ENCODE peak calls at places on chromosomes 7 and 10, in four cellular contexts. L is left ventricle myocardium inferior; P is cardiac muscle cell; K is naive thymus-derived CD4-positive, alpha-beta T cell. W is an unnamed sample. For H3K4me1, the result is how much of the 10 kb centered on the place peaks cover.

GRCh38 chr10:103849880-103850571 is 5.3 kb downstream of the SH3PXD2A start:
- DNase-seq in L (no peak), P (no peak), K (no peak), W (no peak)

GRCh38 chr10:92990615-92991014 is 70.0 kb upstream of the CYP26C1 start:
- DNase-seq in L (no peak), P (no peak), K (no peak), W (no peak)

GRCh38 chr10:121597504-121598241 is 571 bp downstream of the FGFR2 start:
- DNase-seq in L (no peak), P (peak), K (no peak), W (no peak)

GRCh38 chr7:1422512-1423265 is 36.6 kb downstream of the MICALL2 start:
- DNase-seq in L (no peak), P (no peak), K (no peak), W (no peak)

GRCh38 chr10:100623541-100623940 is 87.8 kb downstream of the HIF1AN start:
- DNase-seq in L (no peak), P (no peak), K (no peak), W (no peak)

GRCh38 chr7:17674166-17674955 is 265.9 kb downstream of the SNX13 start:
- DNase-seq in L (no peak), P (no peak), K (no peak), W (no peak)

GRCh38 chr10:88156341-88156740 is 292.9 kb downstream of the PTEN start:
- DNase-seq in L (no peak), P (no peak), K (no peak), W (no peak)

GRCh38 chr10:100566561-100566960 is 30.8 kb downstream of the HIF1AN start:
- DNase-seq in L (no peak), P (no peak), K (no peak), W (no peak)

GRCh38 chr10:22491931-22492615 is 146.8 kb downstream of the SPAG6 start:
- DNase-seq in L (no peak), P (no peak), K (peak), W (no peak)

GRCh38 chr10:31186225-31187010 is 132.6 kb upstream of the ZEB1 start:
- DNase-seq in L (no peak), P (no peak), K (no peak), W (no peak)

GRCh38 chr10:11927746-11928145 is 104.6 kb downstream of the PROSER2 start:
- DNase-seq in L (no peak), P (no peak), K (no peak), W (no peak)

GRCh38 chr7:79149831-79150230 is 303.6 kb downstream of the MAGI2 start:
- DNase-seq in L (no peak), P (no peak), K (no peak), W (no peak)

GRCh38 chr7:91718071-91718470 is 162.4 kb downstream of the MTERF1 start:
- DNase-seq in L (no peak), P (no peak), K (no peak), W (no peak)

GRCh38 chr7:41437257-41438196 is 265.4 kb downstream of the INHBA start:
- DNase-seq in L (no peak), P (no peak), K (no peak), W (no peak)

GRCh38 chr10:13987472-13987871 is 343.3 kb downstream of the FRMD4A start:
- DNase-seq in L (no peak), P (no peak), K (no peak), W (no peak)

GRCh38 chr10:86579883-86580548 is 58.4 kb upstream of the WAPL start:
- DNase-seq in L (no peak), P (no peak), K (no peak), W (no peak)

GRCh38 chr7:12221414-12221813 is 10.3 kb downstream of the TMEM106B start:
- DNase-seq in L (no peak), P (no peak), K (no peak), W (no peak)

GRCh38 chr7:11650030-11650429 is 182.0 kb downstream of the THSD7A start:
- DNase-seq in L (no peak), P (no peak), K (no peak), W (no peak)

GRCh38 chr7:98860069-98860468 is 9.7 kb downstream of the TMEM130 start:
- DNase-seq in L (no peak), P (no peak), K (no peak), W (no peak)

DNA sequence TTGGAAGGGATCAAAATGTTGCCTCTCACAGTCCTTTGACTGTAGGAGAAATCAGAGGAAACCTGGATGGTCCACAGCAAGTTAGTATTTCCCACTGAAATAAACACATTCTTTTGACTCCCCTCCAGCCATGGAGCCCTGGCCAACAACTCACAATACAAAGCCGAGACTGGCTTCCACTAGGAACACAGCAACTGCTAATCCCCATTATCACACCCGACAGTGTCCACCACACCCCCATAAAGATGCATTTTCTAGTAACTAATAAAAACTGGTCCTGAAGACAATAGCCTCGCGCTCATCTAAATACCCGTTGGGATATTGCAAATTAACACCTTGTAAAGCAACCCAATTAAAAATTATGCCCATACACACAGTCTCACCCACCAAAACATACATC is 768 bp upstream of the MACROH2A2 start:
- DNase-seq in L (no peak), P (no peak), K (no peak), W (no peak)
- H3K4me3 ChIP-seq in L (peak), P (peak), K (no peak), W (no peak)

GRCh38 chr7:35036361-35037171 is 719 bp downstream of the DPY19L1 start:
- DNase-seq in L (peak), P (peak), K (peak), W (no peak)
- H3K27ac ChIP-seq in L (peak), P (peak), K (peak), W (no peak)

GRCh38 chr10:7787150-7787856 is 490 bp downstream of the KIN start:
- DNase-seq in L (no peak), P (no peak), K (peak), W (no peak)

GRCh38 chr10:7792541-7792940 is 4.6 kb downstream of the ATP5F1C start:
- DNase-seq in L (no peak), P (no peak), K (no peak), W (no peak)

GRCh38 chr10:7788640-7789335 is 811 bp downstream of the ATP5F1C start:
- DNase-seq in L (no peak), P (peak), K (no peak), W (no peak)

GRCh38 chr10:7787857-7788639 is at the start of the genes ATP5F1C and KIN:
- DNase-seq in L (peak), P (peak), K (peak), W (peak)

DNA sequence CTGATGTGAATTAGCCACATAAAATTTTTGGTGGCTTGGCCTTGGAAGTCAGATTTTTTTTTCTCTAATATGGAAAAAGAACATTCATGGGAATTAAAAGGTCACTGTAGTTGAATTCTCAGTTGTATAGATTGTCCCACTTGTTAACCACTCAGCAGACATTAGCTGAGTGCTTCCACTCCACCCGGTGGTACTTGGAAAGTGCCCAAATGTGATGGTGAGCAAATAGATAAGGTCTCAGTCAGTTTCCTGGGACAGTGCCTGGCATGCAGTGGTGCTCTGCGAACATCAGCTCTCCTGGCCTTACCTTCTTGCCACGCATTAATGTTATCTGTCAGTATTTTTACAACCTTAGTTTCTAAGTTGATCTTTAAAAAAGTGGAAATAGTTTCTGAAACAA is 1.4 kb downstream of the ATP5F1C start:
- DNase-seq in L (peak), P (peak), K (no peak), W (no peak)
- H3K4me1 ChIP-seq in L (half or more), P (under half), K (under half), W (under half)

DNA sequence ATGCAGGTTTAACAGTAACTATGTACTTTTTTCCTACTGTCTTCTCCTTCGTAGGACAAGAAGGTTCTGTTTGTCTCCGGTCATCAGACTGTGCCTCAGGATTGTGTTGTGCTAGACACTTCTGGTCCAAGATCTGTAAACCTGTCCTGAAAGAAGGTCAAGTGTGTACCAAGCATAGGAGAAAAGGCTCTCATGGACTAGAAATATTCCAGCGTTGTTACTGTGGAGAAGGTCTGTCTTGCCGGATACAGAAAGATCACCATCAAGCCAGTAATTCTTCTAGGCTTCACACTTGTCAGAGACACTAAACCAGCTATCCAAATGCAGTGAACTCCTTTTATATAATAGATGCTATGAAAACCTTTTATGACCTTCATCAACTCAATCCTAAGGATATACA is 2.4 kb downstream of the DKK1 start:
- DNase-seq in L (no peak), P (no peak), K (no peak), W (no peak)
- H3K4me3 ChIP-seq in L (no peak), P (no peak), K (no peak), W (no peak)

DNA sequence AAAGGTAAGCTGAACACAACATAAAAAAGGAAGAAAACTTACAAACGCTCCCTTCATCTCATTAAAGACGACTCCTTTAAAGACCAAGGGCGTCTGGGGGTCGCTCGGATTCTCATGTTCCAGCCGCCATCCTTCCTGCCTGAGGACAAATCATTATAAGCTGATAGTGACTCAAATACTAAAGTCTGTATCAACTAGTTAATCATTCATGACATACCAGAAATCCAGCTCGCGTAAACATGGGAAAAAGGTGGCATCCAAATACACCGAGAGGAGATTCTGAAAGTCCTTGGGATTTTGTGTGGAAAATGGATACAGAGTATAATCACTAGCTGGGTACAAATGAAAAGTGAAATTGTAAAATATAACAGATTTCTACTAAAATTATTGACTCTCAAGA is 7.4 kb downstream of the PITRM1 start:
- DNase-seq in L (no peak), P (no peak), K (no peak), W (no peak)
- H3K27ac ChIP-seq in L (no peak), P (no peak), K (no peak), W (no peak)

GRCh38 chr10:101956898-101957297 is 99.1 kb downstream of the ARMH3 start:
- DNase-seq in L (no peak), P (no peak), K (no peak), W (no peak)
- H3K4me1 ChIP-seq in L (under half), P (under half), K (under half), W (under half)

GRCh38 chr7:132650498-132650897 is 74.2 kb upstream of the PLXNA4 start:
- DNase-seq in L (no peak), P (no peak), K (no peak), W (no peak)
- H3K4me3 ChIP-seq in L (no peak), P (no peak), K (no peak), W (no peak)

GRCh38 chr7:137862358-137862757 is 15.6 kb upstream of the DGKI start:
- DNase-seq in L (no peak), P (no peak), K (no peak), W (no peak)
- H3K27ac ChIP-seq in L (peak), P (peak), K (no peak), W (no peak)

W was measured in iPS DF 6.9.